ENCODE peak calls at places on chromosomes 13 and 19, in ten cellular contexts. L is effector memory CD8-positive, alpha-beta T cell; D is cerebellum; A is amniotic epithelial cell; M is islet precursor cell; X is T-helper 17 cell; Y is AML-193; I is fibroblast of the aortic adventitia; R is T-helper 2 cell; U is fibroblast of pulmonary artery. G is an unnamed sample.

GRCh38 chr13:24127116-24127631 is 33.3 kb upstream of the SPATA13 start:
- DNase-seq in A (peak; percentile 40), D (no peak), U (no peak), X (no peak), L (no peak), M (no peak), I (no peak), R (no peak), Y (no peak), G (no peak)

GRCh38 chr13:48500652-48501197 is 32.2 kb downstream of the RCBTB2 start:
- DNase-seq in U (peak; percentile 91), A (peak; percentile 96), M (no peak), R (no peak), L (no peak), I (peak; percentile 80), Y (peak; percentile 98), X (no peak), D (no peak), G (peak; percentile 64)

GRCh38 chr19:54388001-54388802 is 23.5 kb upstream of the LAIR1 start:
- DNase-seq in R (peak; percentile 29), X (no peak), Y (peak; percentile 68), A (no peak), U (no peak), D (no peak), L (peak; percentile 31), I (no peak), M (no peak), G (peak; percentile 23)

GRCh38 chr13:50107205-50107604 is 92.0 kb downstream of the KCNRG start:
- DNase-seq in I (no peak), A (peak; percentile 34), L (no peak), R (no peak), X (no peak), U (no peak), Y (no peak), M (no peak), D (no peak), G (no peak)

GRCh38 chr19:45442927-45443461 is 19.3 kb upstream of the ERCC1 start:
- DNase-seq in L (peak; percentile 21), I (peak; percentile 27), D (no peak), Y (peak; percentile 90), X (peak; percentile 32), U (peak; percentile 56), M (peak; percentile 85), A (no peak), R (no peak), G (no peak)

GRCh38 chr19:28330831-28331230 is 882.1 kb downstream of the UQCRFS1 start:
- DNase-seq in L (no peak), Y (no peak), R (no peak), I (peak; percentile 71), U (peak; percentile 40), D (no peak), X (no peak), A (no peak), M (no peak), G (no peak)

GRCh38 chr19:12611361-12611699 is 610 bp downstream of the ZNF791 start:
- DNase-seq in I (peak; percentile 78), U (peak; percentile 76), A (peak; percentile 77), L (no peak), R (no peak), M (peak; percentile 79), D (peak; percentile 64), Y (no peak), X (no peak), G (no peak)

GRCh38 chr19:20558011-20558410 is 7.6 kb downstream of the ZNF737 start:
- DNase-seq in M (no peak), R (no peak), I (no peak), Y (no peak), L (no peak), X (no peak), U (no peak), A (no peak), D (no peak), G (no peak)

GRCh38 chr19:2103308-2103707 is 6.6 kb downstream of the IZUMO4 start:
- DNase-seq in L (no peak), I (no peak), U (no peak), R (no peak), A (no peak), M (no peak), X (no peak), Y (no peak), D (no peak), G (no peak)